ENCODE peak calls at places on chromosomes 7 and 10, in seven cellular contexts. O is heart right ventricle, P is Panc1, N is GM23338, V is hepatocyte, X is BE2C, S is brain microvascular endothelial cell. J is an unnamed sample.
A peak's percentile ranks its signal among the peaks of the same experiment; 100 is the strongest.

GRCh38 chr10:108899686-108900085 is 1023.6 kb downstream of the XPNPEP1 start:
- DNase-seq in P (no peak), S (no peak), X (peak; percentile 22), O (no peak), V (no peak), N (peak; percentile 39), J (no peak)

GRCh38 chr10:104483582-104483981 is 129.9 kb downstream of the CFAP58 start:
- DNase-seq in P (no peak), S (no peak), O (no peak), N (no peak), V (no peak), X (no peak), J (no peak)

GRCh38 chr10:133258066-133258817 is 18.4 kb downstream of the ADAM8 start:
- DNase-seq in V (no peak), N (no peak), X (no peak), S (no peak), P (no peak), O (no peak), J (no peak)

GRCh38 chr7:92698237-92698841 is 108.1 kb upstream of the FAM133B start:
- DNase-seq in P (peak; percentile 38), O (peak; percentile 27), S (peak; percentile 80), N (no peak), X (peak; percentile 67), V (peak; percentile 49), J (peak; percentile 92)

GRCh38 chr10:11527700-11528255 is 83.7 kb downstream of the USP6NL start:
- DNase-seq in N (no peak), O (no peak), S (no peak), X (no peak), P (no peak), V (no peak), J (no peak)

GRCh38 chr7:41255716-41256115 is 447.2 kb downstream of the INHBA start:
- DNase-seq in P (no peak), N (no peak), O (no peak), S (no peak), V (no peak), X (no peak), J (no peak)

GRCh38 chr7:16891338-16891737 is 9.6 kb upstream of the AGR3 start:
- DNase-seq in N (peak; percentile 69), X (no peak), P (peak; percentile 65), S (peak; percentile 47), O (no peak), V (peak; percentile 83), J (peak; percentile 30)

GRCh38 chr7:148336411-148336810 is 254.2 kb upstream of the C7orf33 start:
- DNase-seq in V (no peak), N (no peak), P (no peak), X (no peak), O (no peak), S (no peak), J (no peak)

GRCh38 chr7:2197436-2198155 is 35.1 kb downstream of the MAD1L1 start:
- DNase-seq in O (no peak), X (no peak), V (no peak), P (no peak), S (no peak), N (no peak), J (no peak)

GRCh38 chr7:128113839-128114238 is 82.6 kb upstream of the LRRC4 start:
- DNase-seq in S (no peak), O (no peak), N (no peak), V (no peak), X (no peak), P (no peak), J (no peak)

GRCh38 chr7:16942929-16943509 is 61.2 kb upstream of the AGR3 start:
- DNase-seq in P (no peak), N (no peak), S (no peak), O (no peak), X (no peak), V (no peak), J (no peak)

DNA sequence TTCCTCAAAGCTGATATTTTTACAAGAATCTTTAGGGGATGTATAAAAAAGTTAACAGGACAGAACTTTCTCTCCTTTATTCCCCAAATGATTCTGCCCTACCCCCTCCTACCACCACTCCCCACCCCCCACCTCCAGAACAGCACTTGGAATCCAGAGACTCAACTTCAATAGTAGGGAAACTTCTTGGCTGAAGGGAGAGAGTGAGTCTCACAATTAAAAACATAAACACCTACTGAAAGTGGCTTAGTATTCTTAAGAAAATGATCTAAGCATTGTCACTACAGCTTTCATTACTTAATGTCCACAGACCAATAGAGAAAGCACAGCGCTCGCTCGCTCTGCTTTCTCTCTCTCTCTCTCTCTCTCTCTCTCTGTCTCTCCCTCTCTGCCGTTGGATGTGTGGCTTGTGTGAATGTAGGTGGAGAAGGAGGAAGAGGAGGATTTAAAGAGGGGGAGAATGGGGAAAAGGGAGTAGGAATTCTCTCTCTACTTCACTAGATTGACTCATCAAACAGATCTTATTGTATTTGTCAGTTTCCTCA is 1.5 kb upstream of the SEMA3A start:
- DNase-seq in O (no peak), P (no peak), N (peak; percentile 35), S (no peak), V (peak; percentile 31), X (no peak), J (no peak)
- H3K4me3 ChIP-seq in O (peak overlapping the region; percentile 6), P (peak overlapping the region; percentile 64), N (peak overlapping the region; percentile 65), S (peak overlapping the region; percentile 18), V (no peak overlapping the region), X (no peak overlapping the region), J (peak overlapping the region; percentile 8)

GRCh38 chr7:32059289-32060045 is 10.7 kb downstream of the PDE1C start:
- DNase-seq in P (no peak), S (no peak), O (no peak), X (no peak), V (peak; percentile 31), N (peak; percentile 9), J (peak; percentile 22)

GRCh38 chr7:32061346-32061745 is 8.9 kb downstream of the PDE1C start:
- DNase-seq in P (no peak), S (no peak), O (peak; percentile 18), N (no peak), V (no peak), X (no peak), J (no peak)

GRCh38 chr7:32062150-32062549 is 8.1 kb downstream of the PDE1C start:
- DNase-seq in P (no peak), V (peak; percentile 64), O (peak; percentile 51), X (peak; percentile 66), N (peak; percentile 87), S (no peak), J (no peak)

GRCh38 chr7:32056767-32057166 is 13.4 kb downstream of the PDE1C start:
- DNase-seq in X (no peak), V (no peak), P (no peak), N (no peak), O (no peak), S (no peak), J (no peak)

GRCh38 chr7:32058017-32058416 is 12.2 kb downstream of the PDE1C start:
- DNase-seq in P (no peak), V (no peak), S (no peak), N (no peak), X (no peak), O (no peak), J (no peak)
- H3K4me3 ChIP-seq in P (no peak overlapping the region), V (no peak overlapping the region), S (no peak overlapping the region), N (no peak overlapping the region), X (no peak overlapping the region), O (no peak overlapping the region), J (no peak overlapping the region)

GRCh38 chr10:21135396-21135973 is 238.4 kb upstream of the NEBL start:
- DNase-seq in S (no peak), N (no peak), V (no peak), O (no peak), P (no peak), X (no peak), J (no peak)
- H3K4me3 ChIP-seq in S (no peak overlapping the region), N (no peak overlapping the region), V (no peak overlapping the region), O (no peak overlapping the region), P (no peak overlapping the region), X (no peak overlapping the region), J (no peak overlapping the region)

DNA sequence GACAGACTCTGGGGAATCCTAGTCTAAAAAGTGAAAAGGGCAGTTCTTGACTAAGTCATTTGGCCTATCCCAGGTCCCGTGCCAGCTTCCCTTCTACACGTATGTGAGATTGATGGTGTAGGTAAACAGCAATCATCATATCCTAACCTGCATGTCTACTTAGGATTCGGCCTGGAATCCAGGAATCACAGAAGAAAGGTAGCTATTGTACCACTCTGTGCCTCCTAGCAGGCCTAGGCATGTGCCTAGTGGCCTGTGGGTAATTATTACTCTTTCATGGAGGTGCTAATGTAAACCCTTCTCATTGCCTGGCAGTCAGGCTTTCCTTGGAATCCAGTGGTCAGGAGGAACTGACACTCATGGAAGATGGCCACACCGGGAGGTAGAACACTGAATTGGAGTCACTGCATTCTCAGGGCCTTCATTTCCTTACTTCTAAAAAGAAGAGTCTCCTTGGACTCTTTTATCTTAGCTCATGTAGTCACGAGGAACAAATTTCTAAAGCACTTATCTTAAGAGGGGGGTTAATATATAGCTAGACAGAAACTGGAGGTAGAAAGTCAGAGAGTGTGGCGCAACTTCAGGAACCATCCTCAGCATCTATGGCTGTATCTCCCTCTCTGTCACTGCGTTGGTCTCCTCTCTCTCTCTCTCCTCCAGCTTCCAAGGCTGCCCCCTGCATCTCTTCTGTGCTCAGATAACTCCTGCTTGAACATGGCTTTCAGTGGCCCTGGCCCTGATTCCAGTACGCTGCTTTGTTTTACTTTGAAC is 122.5 kb downstream of the C1GALT1 start:
- DNase-seq in X (no peak), O (no peak), P (no peak), V (peak; percentile 47), S (no peak), N (no peak), J (no peak)
- H3K4me3 ChIP-seq in X (no peak overlapping the region), O (no peak overlapping the region), P (no peak overlapping the region), V (no peak overlapping the region), S (no peak overlapping the region), N (no peak overlapping the region), J (no peak overlapping the region)

GRCh38 chr7:130140551-130141160 is 64.5 kb downstream of the TMEM209 start:
- DNase-seq in S (no peak), P (no peak), N (peak; percentile 54), X (no peak), V (no peak), O (no peak), J (no peak)
- H3K4me3 ChIP-seq in S (no peak overlapping the region), P (no peak overlapping the region), N (peak overlapping the region; percentile 68), X (no peak overlapping the region), V (no peak overlapping the region), O (peak overlapping the region; percentile 42), J (no peak overlapping the region)

J was measured in HFF-Myc.